ENCODE peak calls at places on chromosomes 4 and X, in five cellular contexts. A, W, Z, N and D are unnamed samples.

GRCh38 chr4:145840162-145840768 is 98.4 kb downstream of the ZNF827 start:
- DNase-seq in A (peak), W (no peak), Z (no peak), N (peak), D (no peak)

GRCh38 chr4:108763226-108763593 is 357 bp upstream of the ETNPPL start:
- DNase-seq in A (no peak), W (no peak), Z (no peak), N (no peak), D (no peak)

GRCh38 chrX:110734894-110735541 is 60.6 kb downstream of the CHRDL1 start:
- DNase-seq in A (no peak), W (no peak), Z (no peak), N (peak), D (peak)

GRCh38 chr4:55172694-55173287 is 47.4 kb upstream of the KDR start:
- DNase-seq in A (no peak), W (peak), Z (no peak), N (peak), D (peak)

GRCh38 chr4:164866817-164867490 is 10.0 kb upstream of the APELA start:
- DNase-seq in A (no peak), W (no peak), Z (no peak), N (no peak), D (no peak)

GRCh38 chr4:105679186-105679585 is 29.3 kb downstream of the INTS12 start:
- DNase-seq in A (no peak), W (no peak), Z (no peak), N (peak), D (no peak)

GRCh38 chr4:113472864-113473263 is 288.7 kb downstream of the CAMK2D start:
- DNase-seq in A (no peak), W (no peak), Z (no peak), N (no peak), D (no peak)

GRCh38 chr4:176538217-176538925 is 218.6 kb downstream of the SPCS3 start:
- DNase-seq in A (no peak), W (no peak), Z (no peak), N (peak), D (peak)

GRCh38 chrX:126929071-126929470 is 109.5 kb downstream of the PRR32 start:
- DNase-seq in A (no peak), W (no peak), Z (no peak), N (no peak), D (no peak)

GRCh38 chr4:177532363-177532762 is 90.1 kb upstream of the AGA start:
- DNase-seq in A (no peak), W (no peak), Z (no peak), N (no peak), D (no peak)

GRCh38 chrX:28379142-28379541 is 208.1 kb upstream of the IL1RAPL1 start:
- DNase-seq in A (no peak), W (no peak), Z (no peak), N (no peak), D (no peak)

GRCh38 chr4:176753049-176753448 is 39.7 kb downstream of the VEGFC start:
- DNase-seq in A (no peak), W (no peak), Z (no peak), N (peak), D (peak)

GRCh38 chr4:29560452-29560851 is 1159.7 kb upstream of the PCDH7 start:
- DNase-seq in A (no peak), W (no peak), Z (no peak), N (no peak), D (no peak)

GRCh38 chrX:150575415-150575814 is 7.0 kb downstream of the MTM1 start:
- DNase-seq in A (peak), W (no peak), Z (no peak), N (peak), D (peak)

GRCh38 chr4:150782921-150783320 is 201.0 kb downstream of the MAB21L2 start:
- DNase-seq in A (no peak), W (no peak), Z (no peak), N (peak), D (no peak)

GRCh38 chr4:114384629-114385028 is 214.0 kb upstream of the UGT8 start:
- DNase-seq in A (peak), W (no peak), Z (no peak), N (peak), D (no peak)

GRCh38 chrX:47854474-47854873 is 17.8 kb downstream of the ZNF81 start:
- DNase-seq in A (no peak), W (peak), Z (no peak), N (peak), D (peak)

GRCh38 chr4:143558823-143559756 is 45.6 kb downstream of the SMARCA5 start:
- DNase-seq in A (no peak), W (peak), Z (no peak), N (peak), D (peak)

GRCh38 chr4:28886934-28887333 is 1833.2 kb upstream of the PCDH7 start:
- DNase-seq in A (no peak), W (no peak), Z (no peak), N (no peak), D (peak)

DNA sequence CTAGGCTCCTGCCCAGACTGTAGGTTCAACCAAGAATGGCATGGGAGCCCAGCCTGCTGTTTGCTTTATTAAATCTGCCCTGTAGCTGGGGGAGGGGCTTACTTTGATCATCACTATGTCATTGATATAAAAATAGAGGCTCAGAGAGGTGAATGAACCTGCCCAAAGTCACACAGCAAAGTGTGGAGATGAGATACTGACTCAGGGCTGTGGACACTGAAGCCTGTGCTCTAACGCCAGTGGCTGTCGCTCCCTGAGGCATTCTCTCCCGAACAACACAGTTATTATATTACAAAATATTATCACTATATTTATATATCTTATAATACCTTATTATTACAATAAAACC is 3.5 kb downstream of the MSANTD1 start:
- DNase-seq in A (no peak), W (no peak), Z (no peak), N (no peak), D (no peak)
- H3K4me3 ChIP-seq in A (no peak), W (no peak), Z (no peak), N (no peak), D (no peak)

GRCh38 chr4:40577588-40578253 is 51.9 kb downstream of the RBM47 start:
- DNase-seq in A (no peak), W (no peak), Z (no peak), N (no peak), D (no peak)

GRCh38 chr4:40573593-40574311 is 55.9 kb downstream of the RBM47 start:
- DNase-seq in A (no peak), W (no peak), Z (no peak), N (peak), D (no peak)

GRCh38 chr4:40575846-40576245 is 53.8 kb downstream of the RBM47 start:
- DNase-seq in A (no peak), W (no peak), Z (no peak), N (no peak), D (no peak)

GRCh38 chr4:40579983-40580382 is 49.7 kb downstream of the RBM47 start:
- DNase-seq in A (no peak), W (no peak), Z (no peak), N (no peak), D (peak)

GRCh38 chr4:40576651-40577480 is 52.8 kb downstream of the RBM47 start:
- DNase-seq in A (peak), W (peak), Z (no peak), N (peak), D (peak)
- H3K4me3 ChIP-seq in A (no peak), W (no peak), Z (no peak), N (no peak), D (no peak)

DNA sequence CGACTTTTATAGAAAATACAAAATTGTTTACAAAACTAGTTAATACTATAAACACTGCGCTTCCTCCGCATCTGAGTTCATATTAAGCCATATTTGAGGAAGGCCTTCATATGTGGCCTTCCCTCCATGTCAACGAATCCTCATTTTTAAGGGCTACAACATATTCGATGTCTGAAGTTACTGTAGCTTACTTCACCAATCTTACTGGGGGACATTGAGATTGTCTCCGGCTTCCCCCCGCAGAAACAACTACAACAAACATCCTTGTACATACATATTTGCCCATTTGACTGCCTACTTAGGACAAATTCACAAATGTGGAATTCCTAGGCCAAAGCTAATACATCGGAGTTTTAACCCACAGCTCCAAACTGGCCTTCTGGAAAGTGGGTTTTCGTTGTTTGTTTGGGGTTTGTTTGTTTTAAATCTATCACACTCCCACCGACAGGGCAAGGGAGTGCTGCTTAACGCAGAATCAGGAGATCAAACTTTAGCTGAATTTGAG is 581 bp upstream of the FAM114A1 start:
- DNase-seq in A (no peak), W (no peak), Z (no peak), N (no peak), D (no peak)
- H3K4me3 ChIP-seq in A (peak), W (peak), Z (peak), N (peak), D (peak)

GRCh38 chrX:153494541-153495361 is at the start of gene BGN:
- DNase-seq in A (no peak), W (peak), Z (no peak), N (peak), D (peak)
- H3K4me3 ChIP-seq in A (no peak), W (peak), Z (peak), N (peak), D (peak)

DNA sequence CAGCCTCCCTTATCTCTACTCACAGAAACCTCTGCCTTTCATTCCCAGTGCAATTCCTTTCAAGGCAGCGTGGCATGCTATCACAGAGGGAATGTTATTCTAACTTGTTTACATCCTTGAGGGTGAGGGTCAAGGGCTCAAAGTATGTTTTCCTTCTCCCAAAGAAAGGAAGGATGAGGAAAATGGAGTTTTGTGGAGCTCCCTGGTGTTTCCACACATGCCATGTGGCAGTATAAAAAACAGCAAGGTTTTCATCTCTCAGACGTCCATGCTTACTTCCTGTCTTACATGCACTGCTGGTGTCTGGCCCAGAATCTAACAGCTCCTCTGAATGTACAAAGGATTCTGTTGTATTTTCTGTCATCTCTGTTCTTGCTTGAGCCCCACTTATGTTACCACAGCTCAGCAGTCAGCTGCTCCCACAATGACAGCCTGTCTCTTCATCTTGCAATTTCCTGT is 128.0 kb downstream of the SNCA start:
- DNase-seq in A (no peak), W (no peak), Z (no peak), N (peak), D (no peak)
- H3K4me3 ChIP-seq in A (no peak), W (no peak), Z (no peak), N (no peak), D (no peak)

DNA sequence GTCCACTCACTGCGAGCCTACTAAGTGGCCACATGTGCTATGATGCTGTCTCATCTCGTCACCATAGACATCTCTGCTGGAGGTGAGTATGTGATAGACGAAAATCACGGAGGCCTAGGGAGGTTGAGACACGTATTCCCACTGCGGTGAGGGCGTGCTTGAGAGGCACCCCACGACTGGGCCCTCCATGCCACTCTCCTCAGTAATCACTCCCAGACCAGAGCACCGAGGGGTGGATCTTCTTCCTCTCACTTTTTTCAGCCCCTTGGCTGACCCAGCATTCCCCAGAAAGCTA is 29.0 kb downstream of the AFAP1 start:
- DNase-seq in A (no peak), W (no peak), Z (no peak), N (no peak), D (no peak)
- H3K4me3 ChIP-seq in A (no peak), W (peak), Z (peak), N (no peak), D (no peak)

GRCh38 chr4:74891037-74891436 is 41.9 kb upstream of the PARM1 start:
- DNase-seq in A (no peak), W (no peak), Z (no peak), N (no peak), D (no peak)
- H3K4me3 ChIP-seq in A (no peak), W (no peak), Z (no peak), N (no peak), D (no peak)